ENCODE peak calls at places on chromosome 2, in nine cellular contexts. J is cardiac muscle cell, M is cardiac fibroblast, G is tibial nerve, Y is HL-60, L is fibroblast of the aortic adventitia, X is A549, O is lung, E is pancreas. H is an unnamed sample.

GRCh38 chr2:227826019-227826521 is 12.4 kb downstream of the CCL20 start:
- DNase-seq in J (no peak), M (no peak), G (no peak), Y (no peak), L (no peak), X (no peak), O (no peak), E (no peak), H (no peak)

GRCh38 chr2:104768694-104769093 is 85.2 kb upstream of the POU3F3 start:
- DNase-seq in J (no peak), M (no peak), G (no peak), Y (no peak), L (no peak), X (no peak), O (no peak), E (no peak), H (no peak)

GRCh38 chr2:201182650-201183372 is at the start of gene CASP10:
- DNase-seq in J (peak; percentile 88), M (peak; percentile 89), G (no peak), Y (peak; percentile 77), L (peak; percentile 89), X (peak; percentile 89), O (no peak), E (peak; percentile 35), H (peak; percentile 31)

GRCh38 chr2:26785431-26786206 is at the start of gene CENPA:
- DNase-seq in J (peak; percentile 100), M (peak; percentile 100), G (peak; percentile 97), Y (peak; percentile 99), L (peak; percentile 100), X (peak; percentile 100), O (peak; percentile 98), E (peak; percentile 97), H (peak; percentile 96)

GRCh38 chr2:64922482-64923384 is 66.5 kb upstream of the SLC1A4 start:
- DNase-seq in J (no peak), M (no peak), G (no peak), Y (no peak), L (no peak), X (no peak), O (no peak), E (peak; percentile 45), H (no peak)

GRCh38 chr2:241198381-241199282 is 10.2 kb downstream of the ANO7 start:
- DNase-seq in J (no peak), M (no peak), G (no peak), Y (no peak), L (no peak), X (no peak), O (no peak), E (no peak), H (no peak)

GRCh38 chr2:238379096-238379810 is 47.5 kb upstream of the ASB1 start:
- DNase-seq in J (peak; percentile 74), M (peak; percentile 77), G (no peak), Y (peak; percentile 78), L (peak; percentile 69), X (no peak), O (no peak), E (no peak), H (no peak)

GRCh38 chr2:37599688-37600525 is 71.5 kb downstream of the CDC42EP3 start:
- DNase-seq in J (no peak), M (no peak), G (no peak), Y (no peak), L (no peak), X (no peak), O (no peak), E (no peak), H (no peak)

GRCh38 chr2:56287974-56288373 is 104.2 kb downstream of the CCDC85A start:
- DNase-seq in J (peak; percentile 4), M (no peak), G (no peak), Y (no peak), L (peak; percentile 55), X (no peak), O (no peak), E (no peak), H (no peak)

GRCh38 chr2:184597996-184598312 is 375 bp upstream of the ZNF804A start:
- DNase-seq in J (peak; percentile 25), M (no peak), G (no peak), Y (no peak), L (no peak), X (no peak), O (no peak), E (no peak), H (no peak)

GRCh38 chr2:143736904-143737303 is 607.7 kb downstream of the ARHGAP15 start:
- DNase-seq in J (no peak), M (no peak), G (no peak), Y (no peak), L (no peak), X (no peak), O (no peak), E (no peak), H (no peak)

GRCh38 chr2:65528241-65528574 is 95.8 kb upstream of the SPRED2 start:
- DNase-seq in J (no peak), M (no peak), G (no peak), Y (no peak), L (no peak), X (no peak), O (no peak), E (no peak), H (no peak)

GRCh38 chr2:168490916-168491605 is 35.0 kb downstream of the CERS6 start:
- DNase-seq in J (no peak), M (no peak), G (no peak), Y (peak; percentile 71), L (no peak), X (no peak), O (no peak), E (no peak), H (no peak)

GRCh38 chr2:88919087-88919738 is 227.7 kb downstream of the RPIA start:
- DNase-seq in J (peak; percentile 59), M (peak; percentile 37), G (no peak), Y (no peak), L (peak; percentile 57), X (peak; percentile 58), O (no peak), E (no peak), H (no peak)

GRCh38 chr2:33321236-33321731 is 155.2 kb upstream of the RASGRP3 start:
- DNase-seq in J (peak; percentile 42), M (peak; percentile 37), G (no peak), Y (no peak), L (peak; percentile 75), X (no peak), O (no peak), E (no peak), H (no peak)

GRCh38 chr2:239804161-239805042 is 220.7 kb downstream of the NDUFA10 start:
- DNase-seq in J (no peak), M (no peak), G (no peak), Y (no peak), L (no peak), X (no peak), O (no peak), E (no peak), H (no peak)

GRCh38 chr2:36376992-36377738 is 21.6 kb downstream of the CRIM1 start:
- DNase-seq in J (no peak), M (no peak), G (no peak), Y (no peak), L (no peak), X (peak; percentile 80), O (no peak), E (no peak), H (no peak)

GRCh38 chr2:67008114-67008513 is 389.0 kb upstream of the ETAA1 start:
- DNase-seq in J (no peak), M (no peak), G (no peak), Y (no peak), L (peak; percentile 50), X (no peak), O (no peak), E (no peak), H (no peak)

GRCh38 chr2:67006373-67006960 is 390.7 kb upstream of the ETAA1 start:
- DNase-seq in J (no peak), M (no peak), G (no peak), Y (no peak), L (no peak), X (no peak), O (no peak), E (no peak), H (no peak)

DNA sequence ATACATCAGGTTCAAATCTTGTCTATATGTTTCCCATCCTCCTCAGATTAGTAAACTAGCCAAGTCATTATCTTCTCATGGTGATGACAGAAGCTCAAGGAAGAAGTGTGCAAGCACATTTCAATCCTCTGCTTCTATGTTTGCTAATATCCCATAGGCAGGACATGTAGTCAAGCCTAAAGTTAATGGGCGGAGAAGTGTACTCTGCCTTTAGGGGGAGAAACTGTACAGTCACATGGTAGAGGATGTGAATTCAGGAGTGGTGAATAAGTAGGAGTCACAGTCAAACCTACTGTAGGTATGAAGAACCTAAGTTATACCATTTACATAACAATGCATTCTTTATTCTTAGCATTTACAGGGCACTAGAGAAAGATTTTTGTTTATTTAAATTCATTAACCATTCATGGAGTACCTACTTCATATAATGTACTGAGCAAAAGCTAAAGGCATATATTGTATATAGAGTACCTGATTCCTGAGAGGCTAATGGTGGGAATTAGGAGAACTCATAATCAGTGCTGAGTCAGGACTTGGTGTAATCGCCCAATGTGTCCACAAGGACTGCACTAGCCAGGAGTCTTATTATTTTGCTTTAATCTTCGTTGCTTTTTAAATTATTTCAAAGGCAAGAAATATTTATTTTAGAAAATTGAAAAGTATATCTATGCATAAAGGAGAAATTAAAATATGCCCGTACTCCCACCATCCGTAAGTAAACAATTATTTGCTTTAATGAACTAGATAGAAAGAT is 394.3 kb upstream of the ETAA1 start:
- DNase-seq in J (no peak), M (no peak), G (no peak), Y (no peak), L (no peak), X (no peak), O (no peak), E (no peak), H (no peak)
- TF ChIP-seq CTCF in J (no peak), M (peak; percentile 32), G (no peak), Y (no peak), L (peak; percentile 24), X (no peak), O (no peak), E (no peak), H (no peak)

GRCh38 chr2:101697124-101697793 is at the start of gene MAP4K4:
- DNase-seq in J (peak; percentile 91), M (peak; percentile 91), G (peak; percentile 75), Y (peak; percentile 79), L (peak; percentile 87), X (peak; percentile 82), O (peak; percentile 83), E (peak; percentile 72), H (peak; percentile 75)
- TF ChIP-seq CTCF in J (peak; percentile 32), M (peak; percentile 24), G (peak; percentile 49), Y (no peak), L (peak; percentile 42), X (peak; percentile 41), O (no peak), E (no peak), H (no peak)

GRCh38 chr2:121748202-121748601 is 7.2 kb upstream of the TSN start:
- DNase-seq in J (peak; percentile 52), M (peak; percentile 61), G (no peak), Y (peak; percentile 72), L (peak; percentile 57), X (peak; percentile 61), O (no peak), E (no peak), H (no peak)
- TF ChIP-seq CTCF in J (peak; percentile 41), M (peak; percentile 48), G (no peak), Y (no peak), L (peak; percentile 50), X (peak; percentile 46), O (no peak), E (no peak), H (no peak)

GRCh38 chr2:636649-637405 is 40.4 kb downstream of the TMEM18 start:
- DNase-seq in J (peak; percentile 75), M (peak; percentile 71), G (peak; percentile 72), Y (peak; percentile 14), L (peak; percentile 69), X (peak; percentile 58), O (peak; percentile 72), E (peak; percentile 55), H (peak; percentile 67)
- TF ChIP-seq CTCF in J (peak; percentile 78), M (peak; percentile 78), G (peak; percentile 80), Y (peak; percentile 76), L (peak; percentile 77), X (peak; percentile 77), O (peak; percentile 75), E (peak; percentile 72), H (peak; percentile 89)